ENCODE peak calls at places on chromosome X, in ten cellular contexts. B is HL-60, A is IMR-90, V is upper lobe of right lung, C is dorsolateral prefrontal cortex, I is mesothelial cell of epicardium, U is lower leg skin, F is bronchial epithelial cell, N is keratinocyte, K is CD14-positive monocyte. S is an unnamed sample.

GRCh38 chrX:20060961-20061868 is 55.5 kb downstream of the MAP7D2 start:
- DNase-seq in B (peak), A (no peak), V (no peak), C (no peak), I (no peak), U (peak), F (no peak), N (no peak), K (no peak), S (no peak)

GRCh38 chrX:134396174-134396573 is 63.8 kb upstream of the HPRT1 start:
- DNase-seq in B (no peak), A (peak), V (no peak), C (no peak), I (no peak), U (no peak), F (peak), N (no peak), K (no peak), S (no peak)

GRCh38 chrX:72477787-72478186 is 94.9 kb downstream of the HDAC8 start:
- DNase-seq in B (no peak), A (no peak), V (no peak), C (no peak), I (no peak), U (no peak), F (no peak), N (no peak), K (no peak), S (no peak)

GRCh38 chrX:43552166-43552565 is 103.9 kb upstream of the MAOA start:
- DNase-seq in B (no peak), A (no peak), V (no peak), C (no peak), I (no peak), U (no peak), F (peak), N (no peak), K (no peak), S (no peak)

GRCh38 chrX:71400710-71401109 is 34.6 kb downstream of the TAF1 start:
- DNase-seq in B (no peak), A (no peak), V (no peak), C (no peak), I (no peak), U (no peak), F (no peak), N (no peak), K (no peak), S (no peak)

GRCh38 chrX:45850197-45850774 is 649.6 kb upstream of the DIPK2B start:
- DNase-seq in B (peak), A (no peak), V (no peak), C (no peak), I (no peak), U (no peak), F (peak), N (no peak), K (no peak), S (no peak)

GRCh38 chrX:107712231-107713204 is 63.1 kb downstream of the TSC22D3 start:
- DNase-seq in B (no peak), A (peak), V (no peak), C (no peak), I (no peak), U (peak), F (peak), N (no peak), K (no peak), S (no peak)

GRCh38 chrX:1322393-1322792 is 14.2 kb upstream of the IL3RA start:
- DNase-seq in B (peak), A (no peak), V (no peak), C (no peak), I (no peak), U (no peak), F (no peak), N (no peak), K (peak), S (no peak)

GRCh38 chrX:129145382-129145781 is 377.9 kb downstream of the SMARCA1 start:
- DNase-seq in B (no peak), A (no peak), V (no peak), C (no peak), I (no peak), U (no peak), F (no peak), N (no peak), K (no peak), S (no peak)

GRCh38 chrX:78514852-78515251 is 144.3 kb downstream of the RTL3 start:
- DNase-seq in B (no peak), A (no peak), V (no peak), C (no peak), I (no peak), U (no peak), F (peak), N (peak), K (no peak), S (no peak)

GRCh38 chrX:18701621-18702361 is 5.7 kb upstream of the PPEF1 start:
- DNase-seq in B (no peak), A (peak), V (peak), C (no peak), I (no peak), U (no peak), F (peak), N (no peak), K (no peak), S (no peak)

GRCh38 chrX:86148594-86148993 is 343 bp downstream of the DACH2 start:
- DNase-seq in B (no peak), A (no peak), V (no peak), C (no peak), I (no peak), U (peak), F (no peak), N (no peak), K (no peak), S (no peak)

GRCh38 chrX:154396948-154397887 is 959 bp upstream of the RPL10 start:
- DNase-seq in B (peak), A (peak), V (peak), C (peak), I (no peak), U (peak), F (peak), N (no peak), K (peak), S (no peak)

GRCh38 chrX:95728446-95728845 is 956.2 kb upstream of the DIAPH2 start:
- DNase-seq in B (no peak), A (no peak), V (no peak), C (no peak), I (no peak), U (no peak), F (no peak), N (no peak), K (no peak), S (no peak)

GRCh38 chrX:1686642-1687041 is 71.8 kb downstream of the ASMT start:
- DNase-seq in B (no peak), A (no peak), V (no peak), C (no peak), I (no peak), U (no peak), F (no peak), N (no peak), K (no peak), S (no peak)

GRCh38 chrX:123976671-123977316 is 15.3 kb downstream of the STAG2 start:
- DNase-seq in B (peak), A (peak), V (no peak), C (no peak), I (no peak), U (no peak), F (peak), N (no peak), K (no peak), S (no peak)

GRCh38 chrX:8679572-8679971 is 52.4 kb downstream of the ANOS1 start:
- DNase-seq in B (no peak), A (no peak), V (peak), C (no peak), I (no peak), U (no peak), F (no peak), N (no peak), K (no peak), S (no peak)

GRCh38 chrX:2451456-2452316 is 49.1 kb downstream of the DHRSX start:
- DNase-seq in B (no peak), A (peak), V (peak), C (no peak), I (no peak), U (no peak), F (peak), N (no peak), K (no peak), S (no peak)

GRCh38 chrX:7972586-7972985 is 45.4 kb upstream of the PNPLA4 start:
- DNase-seq in B (no peak), A (no peak), V (no peak), C (no peak), I (no peak), U (no peak), F (no peak), N (no peak), K (no peak), S (no peak)

GRCh38 chrX:25068340-25068739 is 52.6 kb upstream of the ARX start:
- DNase-seq in B (no peak), A (no peak), V (no peak), C (no peak), I (no peak), U (no peak), F (no peak), N (no peak), K (no peak), S (no peak)

GRCh38 chrX:8721536-8721935 is 10.4 kb downstream of the ANOS1 start:
- DNase-seq in B (no peak), A (no peak), V (no peak), C (no peak), I (no peak), U (no peak), F (no peak), N (no peak), K (no peak), S (no peak)

GRCh38 chrX:46268429-46268828 is 276.8 kb downstream of the ZNF674 start:
- DNase-seq in B (peak), A (no peak), V (no peak), C (no peak), I (no peak), U (no peak), F (peak), N (peak), K (no peak), S (no peak)

GRCh38 chrX:2701600-2701999 is 10.5 kb downstream of the CD99 start:
- DNase-seq in B (peak), A (no peak), V (no peak), C (no peak), I (no peak), U (no peak), F (peak), N (no peak), K (no peak), S (no peak)

GRCh38 chrX:25941087-25941486 is 197.1 kb upstream of the MAGEB18 start:
- DNase-seq in B (no peak), A (peak), V (no peak), C (no peak), I (no peak), U (no peak), F (peak), N (peak), K (no peak), S (no peak)

GRCh38 chrX:1542994-1543725 is 6.2 kb upstream of the P2RY8 start:
- DNase-seq in B (no peak), A (no peak), V (no peak), C (no peak), I (no peak), U (peak), F (no peak), N (no peak), K (no peak), S (no peak)

GRCh38 chrX:17635231-17635630 is 102.1 kb upstream of the SCML1 start:
- DNase-seq in B (no peak), A (peak), V (no peak), C (no peak), I (no peak), U (no peak), F (no peak), N (no peak), K (no peak), S (no peak)

GRCh38 chrX:107537815-107538214 is 88.4 kb downstream of the FRMPD3 start:
- DNase-seq in B (peak), A (peak), V (no peak), C (no peak), I (no peak), U (no peak), F (peak), N (peak), K (no peak), S (no peak)

GRCh38 chrX:83416273-83416672 is 91.8 kb upstream of the POU3F4 start:
- DNase-seq in B (no peak), A (no peak), V (no peak), C (no peak), I (no peak), U (no peak), F (peak), N (no peak), K (no peak), S (no peak)

GRCh38 chrX:33194876-33195433 is 16.4 kb downstream of the DMD start:
- DNase-seq in B (no peak), A (peak), V (no peak), C (no peak), I (no peak), U (no peak), F (no peak), N (no peak), K (no peak), S (no peak)

GRCh38 chrX:153897899-153898298 is 6.6 kb upstream of the AVPR2 start:
- DNase-seq in B (no peak), A (no peak), V (no peak), C (no peak), I (no peak), U (no peak), F (no peak), N (no peak), K (no peak), S (no peak)

GRCh38 chrX:6550999-6551398 is 16.1 kb upstream of the VCX3A start:
- DNase-seq in B (no peak), A (no peak), V (no peak), C (no peak), I (no peak), U (no peak), F (no peak), N (no peak), K (no peak), S (no peak)

GRCh38 chrX:2243913-2244460 is 256.8 kb downstream of the DHRSX start:
- DNase-seq in B (no peak), A (peak), V (no peak), C (no peak), I (no peak), U (no peak), F (no peak), N (no peak), K (no peak), S (no peak)

GRCh38 chrX:57933321-57933720 is 23.1 kb upstream of the ZXDA start:
- DNase-seq in B (no peak), A (no peak), V (no peak), C (no peak), I (no peak), U (no peak), F (no peak), N (no peak), K (no peak), S (no peak)

GRCh38 chrX:77925764-77926163 is 15.3 kb downstream of the ATP7A start:
- DNase-seq in B (no peak), A (no peak), V (no peak), C (no peak), I (no peak), U (no peak), F (no peak), N (no peak), K (no peak), S (no peak)

GRCh38 chrX:111410451-111410850 is 1.5 kb downstream of the DCX start:
- DNase-seq in B (no peak), A (no peak), V (no peak), C (no peak), I (no peak), U (no peak), F (no peak), N (no peak), K (no peak), S (no peak)

GRCh38 chrX:56268888-56269287 is 36.7 kb downstream of the KLF8 start:
- DNase-seq in B (no peak), A (no peak), V (no peak), C (no peak), I (no peak), U (no peak), F (peak), N (no peak), K (no peak), S (no peak)

GRCh38 chrX:36957425-36958328 is 50.5 kb upstream of the FAM47C start:
- DNase-seq in B (no peak), A (no peak), V (peak), C (no peak), I (peak), U (no peak), F (no peak), N (no peak), K (no peak), S (peak)
- TF ChIP-seq CTCF in B (no peak), A (no peak), V (peak), C (no peak), I (no peak), U (no peak), F (peak), N (no peak), K (no peak), S (no peak)

DNA sequence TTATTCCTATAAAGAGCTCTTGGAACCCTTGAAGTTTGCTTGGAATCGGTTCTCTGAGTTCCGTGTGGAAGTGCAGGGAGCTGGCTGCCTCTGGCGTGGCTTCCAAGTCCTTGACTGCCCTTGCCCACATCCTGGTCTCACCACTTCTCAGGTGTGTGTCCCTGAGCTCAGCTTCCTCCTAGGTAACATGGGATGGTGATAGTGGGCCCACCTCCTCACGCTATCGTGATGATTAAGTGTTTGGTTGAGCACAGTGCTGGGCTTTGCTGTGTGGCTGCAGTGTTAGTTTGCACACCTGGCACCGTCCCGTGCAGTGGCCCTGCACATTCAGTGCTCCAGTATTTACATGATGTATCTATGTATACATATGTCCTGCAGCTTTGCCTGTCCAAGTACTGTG is 81.5 kb downstream of the CLDN34 start:
- DNase-seq in B (no peak), A (no peak), V (peak), C (no peak), I (no peak), U (peak), F (no peak), N (no peak), K (no peak), S (no peak)
- TF ChIP-seq CTCF in B (no peak), A (no peak), V (no peak), C (no peak), I (no peak), U (no peak), F (no peak), N (no peak), K (no peak), S (no peak)

GRCh38 chrX:104564335-104564734 is 1.7 kb upstream of the IL1RAPL2 start:
- DNase-seq in B (no peak), A (no peak), V (no peak), C (no peak), I (no peak), U (no peak), F (no peak), N (no peak), K (no peak), S (no peak)

GRCh38 chrX:104567506-104567905 is 1.5 kb downstream of the IL1RAPL2 start:
- DNase-seq in B (no peak), A (no peak), V (no peak), C (no peak), I (no peak), U (no peak), F (no peak), N (no peak), K (no peak), S (no peak)

GRCh38 chrX:104566921-104567501 is 1.0 kb downstream of the IL1RAPL2 start:
- DNase-seq in B (no peak), A (no peak), V (no peak), C (no peak), I (no peak), U (no peak), F (no peak), N (no peak), K (no peak), S (no peak)

GRCh38 chrX:104564921-104565703 is 887 bp upstream of the IL1RAPL2 start:
- DNase-seq in B (no peak), A (no peak), V (no peak), C (no peak), I (no peak), U (no peak), F (no peak), N (no peak), K (no peak), S (no peak)

GRCh38 chrX:104565791-104566687 is at the start of gene IL1RAPL2:
- DNase-seq in B (no peak), A (no peak), V (peak), C (peak), I (peak), U (no peak), F (peak), N (no peak), K (no peak), S (no peak)
- TF ChIP-seq CTCF in B (no peak), A (peak), V (peak), C (peak), I (peak), U (no peak), F (peak), N (peak), K (no peak), S (peak)

DNA sequence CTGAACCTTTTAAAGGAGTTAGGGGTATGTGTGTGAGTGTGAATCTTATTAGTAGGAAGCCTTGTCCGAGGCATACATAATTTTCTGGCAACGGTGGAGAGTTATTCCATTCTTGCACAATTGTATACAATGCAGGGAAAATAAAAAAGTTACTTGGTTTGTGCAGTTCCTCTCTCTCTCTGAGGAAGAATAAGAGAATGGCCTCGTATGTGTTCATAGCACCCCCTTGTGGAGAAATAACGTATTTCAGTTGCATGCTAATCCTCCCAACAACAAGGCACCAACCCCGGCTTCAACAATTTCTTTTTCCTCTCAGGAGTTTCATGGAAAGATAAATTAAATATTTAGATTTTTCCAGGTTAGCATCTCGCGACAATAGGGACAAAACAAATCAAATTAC is 33.7 kb upstream of the FGF13 start:
- DNase-seq in B (peak), A (peak), V (no peak), C (peak), I (no peak), U (no peak), F (peak), N (peak), K (no peak), S (no peak)
- TF ChIP-seq CTCF in B (peak), A (peak), V (peak), C (peak), I (peak), U (no peak), F (peak), N (peak), K (peak), S (peak)

GRCh38 chrX:41923925-41924693 is 755 bp upstream of the CASK start:
- DNase-seq in B (no peak), A (peak), V (no peak), C (peak), I (no peak), U (no peak), F (peak), N (peak), K (no peak), S (no peak)

GRCh38 chrX:41922694-41923171 is 621 bp downstream of the CASK start:
- DNase-seq in B (no peak), A (no peak), V (peak), C (no peak), I (peak), U (no peak), F (no peak), N (no peak), K (no peak), S (no peak)

GRCh38 chrX:41922125-41922521 is 1.2 kb downstream of the CASK start:
- DNase-seq in B (no peak), A (peak), V (no peak), C (no peak), I (no peak), U (no peak), F (peak), N (no peak), K (no peak), S (no peak)

GRCh38 chrX:41921492-41922124 is 1.7 kb downstream of the CASK start:
- DNase-seq in B (peak), A (peak), V (no peak), C (no peak), I (no peak), U (no peak), F (peak), N (peak), K (no peak), S (no peak)

DNA sequence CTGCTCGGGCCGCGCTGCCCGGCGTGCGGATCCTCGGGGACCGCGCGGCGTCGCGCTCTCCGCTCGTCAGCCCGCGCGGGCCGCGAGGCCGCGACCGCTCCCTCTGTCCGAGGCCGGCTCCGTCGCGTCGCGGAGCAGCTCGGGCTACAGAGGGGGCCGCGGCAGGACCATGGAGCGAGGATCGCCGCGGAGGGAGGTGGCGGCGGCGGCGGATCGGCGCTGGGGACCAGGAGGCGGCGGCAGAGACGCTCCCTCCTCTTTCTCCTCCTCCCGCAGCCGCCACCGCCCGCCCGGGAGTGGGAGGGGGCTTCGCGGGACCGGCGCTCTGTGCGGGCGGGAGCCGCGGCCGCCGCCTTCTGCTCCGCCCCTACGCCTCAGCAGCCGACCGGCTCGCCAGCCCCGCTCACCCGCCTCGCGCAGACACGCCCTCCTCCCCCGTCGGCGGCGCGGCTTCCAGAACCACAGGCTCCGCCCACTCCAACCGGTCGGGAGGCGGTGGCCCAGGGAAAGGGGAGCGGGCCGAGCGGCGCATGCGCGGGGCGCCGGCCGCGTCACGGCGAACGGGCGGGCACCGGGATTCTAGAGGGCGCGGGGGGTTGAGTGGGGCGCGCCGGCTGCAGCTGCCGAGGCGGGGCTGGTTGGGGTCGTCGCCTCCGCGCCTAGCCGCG is at the start of gene CASK:
- DNase-seq in B (peak), A (peak), V (peak), C (peak), I (peak), U (peak), F (peak), N (peak), K (peak), S (peak)
- TF ChIP-seq CTCF in B (no peak), A (no peak), V (no peak), C (no peak), I (no peak), U (no peak), F (no peak), N (no peak), K (no peak), S (no peak)

S was measured in D721Med.